ENCODE peak calls at places on chromosome 1, in five cellular contexts. W is ovary, Q is upper lobe of right lung, O is body of pancreas, J is mucosa of descending colon. X is an unnamed sample. For H3K9me3, the result is how much of the 10 kb centered on the place peaks cover.

GRCh38 chr1:164033782-164034181 is 525.2 kb upstream of the PBX1 start:
- DNase-seq in Q (no peak), J (no peak), O (no peak), W (no peak), X (no peak)

GRCh38 chr1:8818325-8818775 is 910 bp upstream of the RERE start:
- DNase-seq in W (no peak), O (peak), Q (no peak), J (peak), X (peak)

GRCh38 chr1:227736814-227737432 is 1.7 kb downstream of the SNAP47 start:
- DNase-seq in J (no peak), Q (no peak), W (no peak), O (no peak), X (no peak)

GRCh38 chr1:19757641-19758040 is 42.1 kb downstream of the TMCO4 start:
- DNase-seq in O (no peak), J (no peak), W (no peak), Q (peak), X (no peak)

GRCh38 chr1:245860681-245861552 is 646.2 kb downstream of the SMYD3 start:
- DNase-seq in Q (no peak), O (peak), J (no peak), W (no peak), X (no peak)

GRCh38 chr1:35570589-35571137 is 2.5 kb upstream of the TFAP2E start:
- DNase-seq in Q (peak), J (no peak), O (no peak), W (no peak), X (no peak)

GRCh38 chr1:200780545-200781444 is 42.1 kb downstream of the CAMSAP2 start:
- DNase-seq in W (no peak), O (no peak), Q (no peak), J (no peak), X (no peak)

GRCh38 chr1:29906927-29907326 is 670.6 kb downstream of the PTPRU start:
- DNase-seq in W (no peak), J (no peak), Q (no peak), O (no peak), X (no peak)

GRCh38 chr1:10939654-10940450 is 72.6 kb upstream of the TARDBP start:
- DNase-seq in O (no peak), J (no peak), W (peak), Q (no peak), X (no peak)

GRCh38 chr1:223837687-223838086 is 8.1 kb downstream of the TP53BP2 start:
- DNase-seq in W (no peak), O (no peak), J (no peak), Q (no peak), X (no peak)

GRCh38 chr1:223842784-223843183 is 3.0 kb downstream of the TP53BP2 start:
- DNase-seq in O (no peak), Q (no peak), W (no peak), J (no peak), X (no peak)

GRCh38 chr1:223838125-223838854 is 7.5 kb downstream of the TP53BP2 start:
- DNase-seq in W (no peak), O (no peak), J (no peak), Q (no peak), X (no peak)

GRCh38 chr1:223837206-223837605 is 8.5 kb downstream of the TP53BP2 start:
- DNase-seq in J (no peak), Q (no peak), W (no peak), O (no peak), X (no peak)

GRCh38 chr1:223840254-223840653 is 5.5 kb downstream of the TP53BP2 start:
- DNase-seq in J (no peak), W (no peak), O (no peak), Q (no peak), X (no peak)
- H3K4me3 ChIP-seq in J (no peak), W (no peak), O (no peak), Q (no peak), X (no peak)

GRCh38 chr1:70537788-70538187 is 126.7 kb downstream of the CTH start:
- DNase-seq in J (no peak), O (no peak), Q (no peak), W (no peak), X (no peak)
- H3K9me3 ChIP-seq in J (under half), O (under half), Q (under half), W (under half), X (under half)

GRCh38 chr1:169698976-169699375 is 12.4 kb downstream of the SELL start:
- DNase-seq in Q (no peak), W (no peak), O (no peak), J (no peak), X (no peak)
- H3K4me3 ChIP-seq in Q (no peak), W (no peak), O (no peak), J (no peak), X (no peak)

DNA sequence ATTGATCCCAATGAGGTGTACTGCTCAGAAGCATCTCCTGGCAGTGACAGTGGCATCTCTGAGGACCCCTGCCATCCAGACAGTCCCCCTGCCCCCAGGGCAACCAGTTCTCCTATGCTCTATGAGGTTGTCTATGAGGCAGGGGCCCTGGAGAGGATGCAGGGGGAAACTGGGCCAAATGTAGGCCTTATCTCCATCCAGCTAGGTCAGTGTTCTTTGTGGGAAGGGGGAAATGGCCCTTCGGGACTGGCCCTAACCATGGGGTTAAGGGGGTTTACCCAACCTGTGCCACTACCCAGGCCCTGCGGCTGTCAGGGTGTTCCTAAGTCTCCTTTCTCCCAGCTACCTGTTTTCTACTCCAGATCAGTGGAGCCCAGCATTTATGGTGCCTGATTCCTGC is 1.3 kb downstream of the CREB3L4 start:
- DNase-seq in W (no peak), O (no peak), J (no peak), Q (no peak), X (no peak)
- H3K9me3 ChIP-seq in W (under half), O (under half), J (under half), Q (under half), X (under half)

GRCh38 chr1:6027591-6027990 is 18.1 kb upstream of the KCNAB2 start:
- DNase-seq in J (no peak), W (no peak), O (peak), Q (no peak), X (no peak)
- H3K4me3 ChIP-seq in J (no peak), W (no peak), O (no peak), Q (peak), X (no peak)

GRCh38 chr1:38420666-38421065 is 374.1 kb upstream of the POU3F1 start:
- DNase-seq in Q (no peak), W (no peak), O (no peak), J (no peak), X (no peak)
- H3K9me3 ChIP-seq in Q (under half), W (under half), O (under half), J (under half), X (under half)

GRCh38 chr1:243482237-243483022 is 226.6 kb downstream of the SDCCAG8 start:
- DNase-seq in J (no peak), O (no peak), W (no peak), Q (no peak), X (peak)
- H3K4me3 ChIP-seq in J (no peak), O (no peak), W (peak), Q (peak), X (peak)